ENCODE peak calls at places on chromosomes 2 and 18, in nine cellular contexts. J is thyroid gland, R is ascending aorta, F is brain microvascular endothelial cell, C is fibroblast of the aortic adventitia, L is fibroblast of pulmonary artery, V is aorta, D is prostate gland, I is IMR-90. A is an unnamed sample.

GRCh38 chr2:32559136-32559535 is 68.7 kb upstream of the TTC27 start:
- DNase-seq in J (no peak), R (no peak), F (no peak), C (peak; percentile 83), L (peak; percentile 74), V (no peak), D (no peak), I (peak; percentile 33), A (no peak)

GRCh38 chr18:55420665-55420964 is 167.4 kb downstream of the TCF4 start:
- DNase-seq in J (no peak), R (no peak), F (no peak), C (no peak), L (no peak), V (no peak), D (no peak), I (no peak), A (no peak)

GRCh38 chr2:58594175-58594574 is 353.1 kb upstream of the FANCL start:
- DNase-seq in J (no peak), R (no peak), F (peak; percentile 4), C (no peak), L (no peak), V (no peak), D (no peak), I (no peak), A (no peak)

GRCh38 chr2:57906152-57906732 is 140.4 kb upstream of the VRK2 start:
- DNase-seq in J (no peak), R (no peak), F (peak; percentile 18), C (peak; percentile 80), L (peak; percentile 79), V (no peak), D (no peak), I (peak; percentile 69), A (no peak)

GRCh38 chr2:170013802-170014551 is 164.0 kb upstream of the MYO3B start:
- DNase-seq in J (no peak), R (no peak), F (peak; percentile 14), C (peak; percentile 48), L (peak; percentile 38), V (no peak), D (no peak), I (peak; percentile 10), A (no peak)

GRCh38 chr18:42534313-42534712 is 579.3 kb downstream of the PIK3C3 start:
- DNase-seq in J (no peak), R (no peak), F (no peak), C (no peak), L (no peak), V (no peak), D (no peak), I (no peak), A (no peak)

GRCh38 chr2:216372761-216373291 is 543 bp upstream of the MARCHF4 start:
- DNase-seq in J (no peak), R (no peak), F (peak; percentile 74), C (peak; percentile 91), L (peak; percentile 88), V (no peak), D (no peak), I (peak; percentile 93), A (no peak)

GRCh38 chr2:25343187-25343825 is 1.6 kb upstream of the DNMT3A start:
- DNase-seq in J (no peak), R (no peak), F (no peak), C (no peak), L (no peak), V (no peak), D (no peak), I (no peak), A (no peak)

GRCh38 chr2:74525717-74526648 is at the start of gene DQX1:
- DNase-seq in J (no peak), R (no peak), F (no peak), C (no peak), L (no peak), V (no peak), D (no peak), I (peak; percentile 41), A (peak; percentile 87)

GRCh38 chr2:227748079-227748478 is 2.4 kb downstream of the SCYGR8 start:
- DNase-seq in J (peak; percentile 21), R (no peak), F (no peak), C (no peak), L (peak; percentile 10), V (no peak), D (no peak), I (no peak), A (peak; percentile 41)

GRCh38 chr2:158823838-158824237 is 28.7 kb downstream of the DAPL1 start:
- DNase-seq in J (no peak), R (no peak), F (no peak), C (no peak), L (no peak), V (no peak), D (no peak), I (no peak), A (no peak)

GRCh38 chr2:207681431-207681830 is 30.0 kb upstream of the CCNYL1 start:
- DNase-seq in J (no peak), R (no peak), F (no peak), C (no peak), L (no peak), V (no peak), D (no peak), I (no peak), A (no peak)
- H3K4me3 ChIP-seq in J (no peak overlapping the region), R (no peak overlapping the region), F (peak overlapping the region; percentile 31), C (no peak overlapping the region), L (no peak overlapping the region), V (no peak overlapping the region), D (no peak overlapping the region), I (no peak overlapping the region), A (no peak overlapping the region)

DNA sequence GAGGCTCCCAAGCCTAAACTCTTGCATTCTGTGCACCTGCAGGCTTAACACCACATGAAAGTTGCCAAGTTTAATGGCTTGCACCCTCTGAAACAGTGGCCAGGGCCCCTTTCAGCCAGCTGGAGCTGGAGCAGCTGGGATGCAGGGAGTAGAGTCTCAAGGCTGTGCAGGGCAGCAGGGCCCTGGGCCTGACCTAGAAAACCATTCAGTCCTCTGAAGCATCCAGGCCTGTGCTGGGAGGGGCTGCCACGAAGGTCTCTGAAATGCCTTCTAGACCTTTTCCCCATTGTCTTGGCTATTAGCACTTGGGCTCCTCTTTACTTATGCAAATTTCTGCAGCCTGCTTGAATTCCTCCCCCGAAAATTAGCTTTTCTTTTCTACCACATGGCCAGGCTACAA is 10.6 kb upstream of the SFT2D3 start:
- DNase-seq in J (no peak), R (no peak), F (no peak), C (no peak), L (no peak), V (no peak), D (no peak), I (no peak), A (no peak)
- H3K4me3 ChIP-seq in J (no peak overlapping the region), R (no peak overlapping the region), F (no peak overlapping the region), C (no peak overlapping the region), L (no peak overlapping the region), V (no peak overlapping the region), D (no peak overlapping the region), I (no peak overlapping the region), A (no peak overlapping the region)

GRCh38 chr2:165293439-165294420 is 54.5 kb downstream of the SCN2A start:
- DNase-seq in J (peak; percentile 22), R (no peak), F (peak; percentile 88), C (peak; percentile 97), L (peak; percentile 92), V (no peak), D (peak; percentile 79), I (peak; percentile 87), A (peak; percentile 54)
- H3K4me3 ChIP-seq in J (no peak overlapping the region), R (no peak overlapping the region), F (peak overlapping the region; percentile 46), C (peak overlapping the region; percentile 71), L (peak overlapping the region; percentile 35), V (no peak overlapping the region), D (no peak overlapping the region), I (peak overlapping the region; percentile 40), A (no peak overlapping the region)

DNA sequence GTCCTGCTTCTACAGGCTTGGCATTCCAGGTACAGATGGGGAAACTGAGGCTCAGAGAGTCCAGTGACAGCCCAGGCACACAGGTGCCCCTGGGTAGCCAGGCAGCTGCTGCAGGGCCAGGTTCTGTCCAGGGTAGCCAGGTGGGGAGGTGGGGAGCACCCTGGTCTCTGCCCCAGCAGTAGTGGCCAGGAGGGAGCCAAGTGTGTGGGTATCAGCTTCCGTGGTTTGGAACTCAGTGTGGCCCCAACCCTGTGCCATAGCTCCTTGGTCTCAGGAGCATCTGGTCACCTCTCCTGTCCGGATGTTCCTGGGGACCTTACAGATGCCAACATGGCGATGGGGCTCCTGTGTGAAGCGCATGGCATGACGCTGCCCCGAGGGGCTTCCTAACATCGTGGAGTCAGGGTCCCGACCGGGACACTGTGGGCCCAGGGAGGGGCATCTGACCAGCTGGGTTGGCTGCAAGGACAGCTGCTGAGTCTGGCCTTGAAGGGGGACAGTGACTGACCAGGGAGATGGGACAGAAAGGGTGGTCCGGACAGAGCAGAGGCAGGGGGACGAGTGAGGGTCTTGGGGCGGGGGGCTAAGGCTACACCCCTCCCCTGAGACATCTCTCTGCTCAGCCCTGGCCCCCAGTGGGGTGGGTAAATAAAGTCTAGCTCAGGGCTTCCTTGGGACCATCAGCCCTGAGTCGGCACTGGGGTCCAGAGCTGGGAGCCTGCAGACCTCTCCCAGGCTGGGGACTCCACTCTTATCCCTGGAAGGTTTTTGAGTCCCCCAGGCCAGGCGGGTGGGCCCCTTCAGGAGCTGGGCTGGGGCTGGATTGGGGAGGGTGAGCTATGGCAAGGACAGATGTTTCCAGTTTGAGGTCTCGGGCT is 76.0 kb upstream of the SMAD7 start:
- DNase-seq in J (no peak), R (no peak), F (no peak), C (no peak), L (no peak), V (no peak), D (no peak), I (no peak), A (peak; percentile 12)
- H3K4me3 ChIP-seq in J (no peak overlapping the region), R (no peak overlapping the region), F (no peak overlapping the region), C (no peak overlapping the region), L (no peak overlapping the region), V (no peak overlapping the region), D (no peak overlapping the region), I (no peak overlapping the region), A (no peak overlapping the region)

GRCh38 chr2:186410802-186411201 is 75.3 kb upstream of the ZC3H15 start:
- DNase-seq in J (no peak), R (no peak), F (no peak), C (no peak), L (no peak), V (no peak), D (no peak), I (no peak), A (no peak)
- H3K4me3 ChIP-seq in J (no peak overlapping the region), R (no peak overlapping the region), F (no peak overlapping the region), C (no peak overlapping the region), L (no peak overlapping the region), V (no peak overlapping the region), D (no peak overlapping the region), I (no peak overlapping the region), A (no peak overlapping the region)

GRCh38 chr2:27083410-27084296 is 2.9 kb upstream of the KHK start:
- DNase-seq in J (no peak), R (no peak), F (no peak), C (no peak), L (no peak), V (no peak), D (no peak), I (no peak), A (no peak)

GRCh38 chr2:27082773-27083409 is 3.7 kb upstream of the KHK start:
- DNase-seq in J (no peak), R (no peak), F (no peak), C (no peak), L (no peak), V (no peak), D (no peak), I (no peak), A (no peak)

GRCh38 chr2:27080140-27080469 is 1.7 kb downstream of the EMILIN1 start:
- DNase-seq in J (no peak), R (no peak), F (no peak), C (no peak), L (no peak), V (no peak), D (no peak), I (no peak), A (no peak)

GRCh38 chr2:27080603-27080938 is 2.2 kb downstream of the EMILIN1 start:
- DNase-seq in J (no peak), R (no peak), F (no peak), C (no peak), L (no peak), V (peak; percentile 61), D (no peak), I (no peak), A (no peak)

GRCh38 chr2:27081984-27082772 is 3.8 kb downstream of the EMILIN1 start:
- DNase-seq in J (no peak), R (no peak), F (no peak), C (no peak), L (no peak), V (no peak), D (no peak), I (no peak), A (no peak)
- H3K4me3 ChIP-seq in J (no peak overlapping the region), R (no peak overlapping the region), F (no peak overlapping the region), C (no peak overlapping the region), L (no peak overlapping the region), V (no peak overlapping the region), D (no peak overlapping the region), I (no peak overlapping the region), A (no peak overlapping the region)